ENCODE peak calls at places on chromosomes 12 and 14, in nine cellular contexts. One of them, this sample, is unnamed.

GRCh38 chr14:83006071-83006670 is 1472.5 kb upstream of the SEL1L start:
- DNase-seq in brain microvascular endothelial cell: no peak
- DNase-seq in activated naive CD4-positive, alpha-beta T cell treated with anti-CD3 and anti-CD28 coated beads, Interleukin-2, amount 10 ng/mL, durations not matched to agents 7 days and 5 days: no peak
- DNase-seq in AG10803: no peak
- DNase-seq in body of pancreas: peak; percentile 71
- DNase-seq in hypothalamus: no peak
- DNase-seq in NCI-H1417 treated with DMSO at 0.1 percent for 48 hours: no peak
- DNase-seq in D341Med: peak; percentile 17
- DNase-seq in PC-3: no peak
- DNase-seq in this sample: no peak

GRCh38 chr12:102388469-102388868 is 91.9 kb downstream of the IGF1 start:
- DNase-seq in brain microvascular endothelial cell: no peak
- DNase-seq in AG10803: no peak
- DNase-seq in NCI-H1417 treated with DMSO at 0.1 percent for 48 hours: no peak
- DNase-seq in hypothalamus: no peak
- DNase-seq in activated naive CD4-positive, alpha-beta T cell treated with anti-CD3 and anti-CD28 coated beads, Interleukin-2, amount 10 ng/mL, durations not matched to agents 7 days and 5 days: no peak
- DNase-seq in body of pancreas: no peak
- DNase-seq in PC-3: no peak
- DNase-seq in D341Med: no peak
- DNase-seq in this sample: no peak

GRCh38 chr12:2535583-2536187 is 259.1 kb upstream of the FKBP4 start:
- DNase-seq in AG10803: peak; percentile 4
- DNase-seq in D341Med: no peak
- DNase-seq in hypothalamus: no peak
- DNase-seq in activated naive CD4-positive, alpha-beta T cell treated with anti-CD3 and anti-CD28 coated beads, Interleukin-2, amount 10 ng/mL, durations not matched to agents 7 days and 5 days: no peak
- DNase-seq in PC-3: no peak
- DNase-seq in body of pancreas: no peak
- DNase-seq in NCI-H1417 treated with DMSO at 0.1 percent for 48 hours: no peak
- DNase-seq in brain microvascular endothelial cell: no peak
- DNase-seq in this sample: no peak

GRCh38 chr12:102478416-102479098 is 1.8 kb downstream of the IGF1 start:
- DNase-seq in activated naive CD4-positive, alpha-beta T cell treated with anti-CD3 and anti-CD28 coated beads, Interleukin-2, amount 10 ng/mL, durations not matched to agents 7 days and 5 days: peak; percentile 74
- DNase-seq in D341Med: no peak
- DNase-seq in hypothalamus: no peak
- DNase-seq in NCI-H1417 treated with DMSO at 0.1 percent for 48 hours: no peak
- DNase-seq in body of pancreas: no peak
- DNase-seq in AG10803: no peak
- DNase-seq in brain microvascular endothelial cell: no peak
- DNase-seq in PC-3: no peak
- DNase-seq in this sample: no peak

GRCh38 chr12:93698307-93699092 is 21.3 kb downstream of the CRADD start:
- DNase-seq in brain microvascular endothelial cell: no peak
- DNase-seq in body of pancreas: no peak
- DNase-seq in D341Med: no peak
- DNase-seq in PC-3: peak; percentile 42
- DNase-seq in hypothalamus: no peak
- DNase-seq in activated naive CD4-positive, alpha-beta T cell treated with anti-CD3 and anti-CD28 coated beads, Interleukin-2, amount 10 ng/mL, durations not matched to agents 7 days and 5 days: no peak
- DNase-seq in AG10803: peak; percentile 26
- DNase-seq in NCI-H1417 treated with DMSO at 0.1 percent for 48 hours: no peak
- DNase-seq in this sample: no peak

GRCh38 chr12:30988887-30989286 is 62.3 kb downstream of the TSPAN11 start:
- DNase-seq in D341Med: no peak
- DNase-seq in AG10803: no peak
- DNase-seq in activated naive CD4-positive, alpha-beta T cell treated with anti-CD3 and anti-CD28 coated beads, Interleukin-2, amount 10 ng/mL, durations not matched to agents 7 days and 5 days: no peak
- DNase-seq in NCI-H1417 treated with DMSO at 0.1 percent for 48 hours: no peak
- DNase-seq in body of pancreas: peak; percentile 80
- DNase-seq in hypothalamus: no peak
- DNase-seq in PC-3: peak; percentile 27
- DNase-seq in brain microvascular endothelial cell: no peak
- DNase-seq in this sample: no peak

GRCh38 chr12:58416211-58416610 is 474.8 kb downstream of the ATP23 start:
- DNase-seq in NCI-H1417 treated with DMSO at 0.1 percent for 48 hours: no peak
- DNase-seq in hypothalamus: no peak
- DNase-seq in activated naive CD4-positive, alpha-beta T cell treated with anti-CD3 and anti-CD28 coated beads, Interleukin-2, amount 10 ng/mL, durations not matched to agents 7 days and 5 days: no peak
- DNase-seq in brain microvascular endothelial cell: peak; percentile 81
- DNase-seq in body of pancreas: no peak
- DNase-seq in AG10803: peak; percentile 94
- DNase-seq in D341Med: no peak
- DNase-seq in PC-3: peak; percentile 80
- DNase-seq in this sample: peak; percentile 5

GRCh38 chr12:101941306-101942000 is 64.1 kb downstream of the DRAM1 start:
- DNase-seq in activated naive CD4-positive, alpha-beta T cell treated with anti-CD3 and anti-CD28 coated beads, Interleukin-2, amount 10 ng/mL, durations not matched to agents 7 days and 5 days: no peak
- DNase-seq in PC-3: no peak
- DNase-seq in AG10803: no peak
- DNase-seq in brain microvascular endothelial cell: no peak
- DNase-seq in NCI-H1417 treated with DMSO at 0.1 percent for 48 hours: no peak
- DNase-seq in body of pancreas: no peak
- DNase-seq in hypothalamus: no peak
- DNase-seq in D341Med: no peak
- DNase-seq in this sample: no peak

GRCh38 chr12:31834158-31834557 is 105.3 kb upstream of the AMN1 start:
- DNase-seq in hypothalamus: no peak
- DNase-seq in body of pancreas: no peak
- DNase-seq in brain microvascular endothelial cell: no peak
- DNase-seq in activated naive CD4-positive, alpha-beta T cell treated with anti-CD3 and anti-CD28 coated beads, Interleukin-2, amount 10 ng/mL, durations not matched to agents 7 days and 5 days: no peak
- DNase-seq in PC-3: no peak
- DNase-seq in AG10803: no peak
- DNase-seq in NCI-H1417 treated with DMSO at 0.1 percent for 48 hours: no peak
- DNase-seq in D341Med: no peak
- DNase-seq in this sample: no peak

GRCh38 chr12:125110641-125111360 is 45.6 kb downstream of the AACS start:
- DNase-seq in brain microvascular endothelial cell: no peak
- DNase-seq in hypothalamus: no peak
- DNase-seq in D341Med: no peak
- DNase-seq in NCI-H1417 treated with DMSO at 0.1 percent for 48 hours: no peak
- DNase-seq in AG10803: peak; percentile 69
- DNase-seq in activated naive CD4-positive, alpha-beta T cell treated with anti-CD3 and anti-CD28 coated beads, Interleukin-2, amount 10 ng/mL, durations not matched to agents 7 days and 5 days: no peak
- DNase-seq in body of pancreas: no peak
- DNase-seq in PC-3: peak; percentile 33
- DNase-seq in this sample: peak; percentile 81

GRCh38 chr14:21070083-21070609 is at the start of gene ARHGEF40:
- DNase-seq in D341Med: peak; percentile 65
- DNase-seq in hypothalamus: peak; percentile 49
- DNase-seq in activated naive CD4-positive, alpha-beta T cell treated with anti-CD3 and anti-CD28 coated beads, Interleukin-2, amount 10 ng/mL, durations not matched to agents 7 days and 5 days: peak; percentile 38
- DNase-seq in AG10803: peak; percentile 56
- DNase-seq in PC-3: peak; percentile 30
- DNase-seq in NCI-H1417 treated with DMSO at 0.1 percent for 48 hours: no peak
- DNase-seq in brain microvascular endothelial cell: peak; percentile 14
- DNase-seq in body of pancreas: peak; percentile 78
- DNase-seq in this sample: peak; percentile 14

GRCh38 chr14:61585598-61586538 is 109.4 kb upstream of the HIF1A start:
- DNase-seq in activated naive CD4-positive, alpha-beta T cell treated with anti-CD3 and anti-CD28 coated beads, Interleukin-2, amount 10 ng/mL, durations not matched to agents 7 days and 5 days: no peak
- DNase-seq in body of pancreas: peak; percentile 83
- DNase-seq in NCI-H1417 treated with DMSO at 0.1 percent for 48 hours: no peak
- DNase-seq in PC-3: peak; percentile 79
- DNase-seq in brain microvascular endothelial cell: peak; percentile 82
- DNase-seq in D341Med: no peak
- DNase-seq in hypothalamus: no peak
- DNase-seq in AG10803: peak; percentile 55
- DNase-seq in this sample: no peak

GRCh38 chr12:113292091-113292490 is 42.8 kb downstream of the SLC8B1 start:
- DNase-seq in D341Med: no peak
- DNase-seq in activated naive CD4-positive, alpha-beta T cell treated with anti-CD3 and anti-CD28 coated beads, Interleukin-2, amount 10 ng/mL, durations not matched to agents 7 days and 5 days: no peak
- DNase-seq in AG10803: peak; percentile 74
- DNase-seq in body of pancreas: no peak
- DNase-seq in PC-3: no peak
- DNase-seq in hypothalamus: no peak
- DNase-seq in NCI-H1417 treated with DMSO at 0.1 percent for 48 hours: no peak
- DNase-seq in brain microvascular endothelial cell: no peak
- DNase-seq in this sample: no peak

GRCh38 chr12:52681551-52682380 is 1.6 kb upstream of the KRT1 start:
- DNase-seq in hypothalamus: no peak
- DNase-seq in body of pancreas: no peak
- DNase-seq in brain microvascular endothelial cell: no peak
- DNase-seq in AG10803: no peak
- DNase-seq in activated naive CD4-positive, alpha-beta T cell treated with anti-CD3 and anti-CD28 coated beads, Interleukin-2, amount 10 ng/mL, durations not matched to agents 7 days and 5 days: peak; percentile 67
- DNase-seq in PC-3: no peak
- DNase-seq in D341Med: no peak
- DNase-seq in NCI-H1417 treated with DMSO at 0.1 percent for 48 hours: no peak
- DNase-seq in this sample: no peak

GRCh38 chr12:14993537-14994266 is 20.9 kb downstream of the PDE6H start:
- DNase-seq in AG10803: peak; percentile 54
- DNase-seq in PC-3: peak; percentile 25
- DNase-seq in NCI-H1417 treated with DMSO at 0.1 percent for 48 hours: no peak
- DNase-seq in D341Med: no peak
- DNase-seq in hypothalamus: no peak
- DNase-seq in body of pancreas: no peak
- DNase-seq in activated naive CD4-positive, alpha-beta T cell treated with anti-CD3 and anti-CD28 coated beads, Interleukin-2, amount 10 ng/mL, durations not matched to agents 7 days and 5 days: no peak
- DNase-seq in brain microvascular endothelial cell: peak; percentile 80
- DNase-seq in this sample: peak; percentile 24

GRCh38 chr12:109624467-109624866 is 50.9 kb downstream of the MVK start:
- DNase-seq in D341Med: no peak
- DNase-seq in PC-3: peak; percentile 54
- DNase-seq in NCI-H1417 treated with DMSO at 0.1 percent for 48 hours: no peak
- DNase-seq in body of pancreas: no peak
- DNase-seq in hypothalamus: no peak
- DNase-seq in brain microvascular endothelial cell: no peak
- DNase-seq in AG10803: no peak
- DNase-seq in activated naive CD4-positive, alpha-beta T cell treated with anti-CD3 and anti-CD28 coated beads, Interleukin-2, amount 10 ng/mL, durations not matched to agents 7 days and 5 days: no peak
- DNase-seq in this sample: no peak

GRCh38 chr12:46453428-46453827 is 80.9 kb upstream of the SLC38A2 start:
- DNase-seq in D341Med: no peak
- DNase-seq in brain microvascular endothelial cell: no peak
- DNase-seq in body of pancreas: no peak
- DNase-seq in AG10803: no peak
- DNase-seq in PC-3: peak; percentile 35
- DNase-seq in NCI-H1417 treated with DMSO at 0.1 percent for 48 hours: no peak
- DNase-seq in activated naive CD4-positive, alpha-beta T cell treated with anti-CD3 and anti-CD28 coated beads, Interleukin-2, amount 10 ng/mL, durations not matched to agents 7 days and 5 days: no peak
- DNase-seq in hypothalamus: no peak
- DNase-seq in this sample: no peak

GRCh38 chr14:29240046-29240445 is 473.5 kb downstream of the FOXG1 start:
- DNase-seq in AG10803: peak; percentile 82
- DNase-seq in brain microvascular endothelial cell: peak; percentile 19
- DNase-seq in D341Med: no peak
- DNase-seq in activated naive CD4-positive, alpha-beta T cell treated with anti-CD3 and anti-CD28 coated beads, Interleukin-2, amount 10 ng/mL, durations not matched to agents 7 days and 5 days: no peak
- DNase-seq in hypothalamus: no peak
- DNase-seq in body of pancreas: no peak
- DNase-seq in PC-3: peak; percentile 87
- DNase-seq in NCI-H1417 treated with DMSO at 0.1 percent for 48 hours: no peak
- DNase-seq in this sample: no peak

GRCh38 chr14:78448483-78449094 is 278.4 kb downstream of the NRXN3 start:
- DNase-seq in NCI-H1417 treated with DMSO at 0.1 percent for 48 hours: peak; percentile 35
- DNase-seq in D341Med: peak; percentile 80
- DNase-seq in activated naive CD4-positive, alpha-beta T cell treated with anti-CD3 and anti-CD28 coated beads, Interleukin-2, amount 10 ng/mL, durations not matched to agents 7 days and 5 days: peak; percentile 66
- DNase-seq in AG10803: peak; percentile 17
- DNase-seq in brain microvascular endothelial cell: peak; percentile 4
- DNase-seq in body of pancreas: peak; percentile 41
- DNase-seq in PC-3: peak; percentile 28
- DNase-seq in hypothalamus: peak; percentile 79
- DNase-seq in this sample: peak; percentile 47

GRCh38 chr12:116818341-116818856 is 62.8 kb downstream of the HRK start:
- DNase-seq in PC-3: peak; percentile 39
- DNase-seq in activated naive CD4-positive, alpha-beta T cell treated with anti-CD3 and anti-CD28 coated beads, Interleukin-2, amount 10 ng/mL, durations not matched to agents 7 days and 5 days: peak; percentile 25
- DNase-seq in NCI-H1417 treated with DMSO at 0.1 percent for 48 hours: no peak
- DNase-seq in AG10803: peak; percentile 16
- DNase-seq in body of pancreas: peak; percentile 49
- DNase-seq in D341Med: no peak
- DNase-seq in hypothalamus: no peak
- DNase-seq in brain microvascular endothelial cell: no peak
- DNase-seq in this sample: peak; percentile 69

GRCh38 chr12:63989301-63989845 is 144.9 kb downstream of the SRGAP1 start:
- DNase-seq in brain microvascular endothelial cell: no peak
- DNase-seq in NCI-H1417 treated with DMSO at 0.1 percent for 48 hours: no peak
- DNase-seq in PC-3: no peak
- DNase-seq in D341Med: no peak
- DNase-seq in activated naive CD4-positive, alpha-beta T cell treated with anti-CD3 and anti-CD28 coated beads, Interleukin-2, amount 10 ng/mL, durations not matched to agents 7 days and 5 days: no peak
- DNase-seq in AG10803: peak; percentile 83
- DNase-seq in hypothalamus: no peak
- DNase-seq in body of pancreas: peak; percentile 16
- DNase-seq in this sample: no peak

GRCh38 chr12:65941388-65941787 is 117.1 kb downstream of the HMGA2 start:
- DNase-seq in PC-3: peak; percentile 84
- DNase-seq in D341Med: no peak
- DNase-seq in NCI-H1417 treated with DMSO at 0.1 percent for 48 hours: no peak
- DNase-seq in body of pancreas: no peak
- DNase-seq in hypothalamus: no peak
- DNase-seq in brain microvascular endothelial cell: no peak
- DNase-seq in activated naive CD4-positive, alpha-beta T cell treated with anti-CD3 and anti-CD28 coated beads, Interleukin-2, amount 10 ng/mL, durations not matched to agents 7 days and 5 days: no peak
- DNase-seq in AG10803: peak; percentile 90
- DNase-seq in this sample: no peak

GRCh38 chr12:106954462-106955376 is 988 bp upstream of the TMEM263 start:
- DNase-seq in body of pancreas: peak; percentile 39
- DNase-seq in D341Med: peak; percentile 42
- DNase-seq in brain microvascular endothelial cell: no peak
- DNase-seq in hypothalamus: no peak
- DNase-seq in NCI-H1417 treated with DMSO at 0.1 percent for 48 hours: no peak
- DNase-seq in PC-3: no peak
- DNase-seq in activated naive CD4-positive, alpha-beta T cell treated with anti-CD3 and anti-CD28 coated beads, Interleukin-2, amount 10 ng/mL, durations not matched to agents 7 days and 5 days: peak; percentile 32
- DNase-seq in AG10803: peak; percentile 47
- DNase-seq in this sample: peak; percentile 57

GRCh38 chr12:26172478-26172877 is 22.9 kb upstream of the SSPN start:
- DNase-seq in AG10803: no peak
- DNase-seq in PC-3: no peak
- DNase-seq in NCI-H1417 treated with DMSO at 0.1 percent for 48 hours: no peak
- DNase-seq in activated naive CD4-positive, alpha-beta T cell treated with anti-CD3 and anti-CD28 coated beads, Interleukin-2, amount 10 ng/mL, durations not matched to agents 7 days and 5 days: no peak
- DNase-seq in brain microvascular endothelial cell: no peak
- DNase-seq in hypothalamus: no peak
- DNase-seq in body of pancreas: no peak
- DNase-seq in D341Med: no peak
- DNase-seq in this sample: no peak

GRCh38 chr12:65958456-65958855 is 134.2 kb downstream of the HMGA2 start:
- DNase-seq in body of pancreas: peak; percentile 17
- DNase-seq in PC-3: peak; percentile 93
- DNase-seq in hypothalamus: no peak
- DNase-seq in NCI-H1417 treated with DMSO at 0.1 percent for 48 hours: no peak
- DNase-seq in AG10803: no peak
- DNase-seq in activated naive CD4-positive, alpha-beta T cell treated with anti-CD3 and anti-CD28 coated beads, Interleukin-2, amount 10 ng/mL, durations not matched to agents 7 days and 5 days: no peak
- DNase-seq in brain microvascular endothelial cell: no peak
- DNase-seq in D341Med: no peak
- DNase-seq in this sample: no peak

GRCh38 chr12:1670815-1671268 is 20.0 kb upstream of the ADIPOR2 start:
- DNase-seq in body of pancreas: no peak
- DNase-seq in PC-3: peak; percentile 10
- DNase-seq in D341Med: no peak
- DNase-seq in brain microvascular endothelial cell: no peak
- DNase-seq in hypothalamus: no peak
- DNase-seq in AG10803: no peak
- DNase-seq in NCI-H1417 treated with DMSO at 0.1 percent for 48 hours: no peak
- DNase-seq in activated naive CD4-positive, alpha-beta T cell treated with anti-CD3 and anti-CD28 coated beads, Interleukin-2, amount 10 ng/mL, durations not matched to agents 7 days and 5 days: no peak
- DNase-seq in this sample: no peak

GRCh38 chr14:75566321-75566720 is 12.1 kb upstream of the FLVCR2 start:
- DNase-seq in body of pancreas: no peak
- DNase-seq in D341Med: no peak
- DNase-seq in hypothalamus: no peak
- DNase-seq in PC-3: peak; percentile 65
- DNase-seq in AG10803: peak; percentile 5
- DNase-seq in NCI-H1417 treated with DMSO at 0.1 percent for 48 hours: no peak
- DNase-seq in activated naive CD4-positive, alpha-beta T cell treated with anti-CD3 and anti-CD28 coated beads, Interleukin-2, amount 10 ng/mL, durations not matched to agents 7 days and 5 days: peak; percentile 81
- DNase-seq in brain microvascular endothelial cell: no peak
- DNase-seq in this sample: no peak

GRCh38 chr12:69052613-69053408 is 119.8 kb upstream of the CPM start:
- DNase-seq in hypothalamus: no peak
- DNase-seq in AG10803: peak; percentile 94
- DNase-seq in brain microvascular endothelial cell: peak; percentile 82
- DNase-seq in activated naive CD4-positive, alpha-beta T cell treated with anti-CD3 and anti-CD28 coated beads, Interleukin-2, amount 10 ng/mL, durations not matched to agents 7 days and 5 days: no peak
- DNase-seq in body of pancreas: peak; percentile 58
- DNase-seq in PC-3: peak; percentile 91
- DNase-seq in NCI-H1417 treated with DMSO at 0.1 percent for 48 hours: no peak
- DNase-seq in D341Med: no peak
- DNase-seq in this sample: no peak

GRCh38 chr14:35385042-35385839 is 19.3 kb downstream of the NFKBIA start:
- DNase-seq in D341Med: peak; percentile 80
- DNase-seq in body of pancreas: peak; percentile 75
- DNase-seq in AG10803: peak; percentile 89
- DNase-seq in NCI-H1417 treated with DMSO at 0.1 percent for 48 hours: no peak
- DNase-seq in brain microvascular endothelial cell: peak; percentile 95
- DNase-seq in hypothalamus: peak; percentile 69
- DNase-seq in PC-3: no peak
- DNase-seq in activated naive CD4-positive, alpha-beta T cell treated with anti-CD3 and anti-CD28 coated beads, Interleukin-2, amount 10 ng/mL, durations not matched to agents 7 days and 5 days: no peak
- DNase-seq in this sample: no peak

GRCh38 chr12:87302126-87302732 is 727.0 kb downstream of the C12orf50 start:
- DNase-seq in PC-3: no peak
- DNase-seq in D341Med: no peak
- DNase-seq in NCI-H1417 treated with DMSO at 0.1 percent for 48 hours: no peak
- DNase-seq in hypothalamus: no peak
- DNase-seq in activated naive CD4-positive, alpha-beta T cell treated with anti-CD3 and anti-CD28 coated beads, Interleukin-2, amount 10 ng/mL, durations not matched to agents 7 days and 5 days: no peak
- DNase-seq in AG10803: peak; percentile 1
- DNase-seq in body of pancreas: no peak
- DNase-seq in brain microvascular endothelial cell: no peak
- DNase-seq in this sample: no peak